ENCODE peak calls at places on chromosomes 5 and 9, in four cellular contexts. W is GF-D8, K is esophagus squamous epithelium, N is GM23248. E is an unnamed sample.

GRCh38 chr5:100260968-100261367 is 274.2 kb upstream of the FAM174A start:
- DNase-seq in K (no peak), W (no peak), N (no peak), E (no peak)

GRCh38 chr5:90503596-90503995 is 25.8 kb downstream of the LYSMD3 start:
- DNase-seq in K (no peak), N (peak; percentile 29), W (no peak), E (no peak)

GRCh38 chr5:96432245-96433065 is 593 bp downstream of the PCSK1 start:
- DNase-seq in N (peak; percentile 37), W (no peak), K (no peak), E (peak; percentile 30)

GRCh38 chr5:87109749-87110148 is 157.9 kb upstream of the RASA1 start:
- DNase-seq in N (no peak), W (no peak), K (no peak), E (no peak)

GRCh38 chr5:1204693-1205242 is 3.4 kb downstream of the SLC6A19 start:
- DNase-seq in W (no peak), K (no peak), N (peak; percentile 56), E (no peak)

GRCh38 chr9:37262410-37262809 is 142.0 kb downstream of the ZCCHC7 start:
- DNase-seq in K (no peak), N (peak; percentile 57), W (no peak), E (peak; percentile 19)

GRCh38 chr9:1536522-1537170 is 478.5 kb upstream of the SMARCA2 start:
- DNase-seq in K (no peak), W (no peak), N (no peak), E (no peak)

GRCh38 chr5:10826971-10827370 is 65.9 kb upstream of the DAP start:
- DNase-seq in K (no peak), N (no peak), W (no peak), E (no peak)

GRCh38 chr9:102855646-102856045 is 139.5 kb upstream of the CYLC2 start:
- DNase-seq in N (no peak), W (no peak), K (no peak), E (no peak)

GRCh38 chr5:168227973-168228615 is 63.4 kb upstream of the WWC1 start:
- DNase-seq in W (no peak), K (no peak), N (peak; percentile 25), E (peak; percentile 49)

GRCh38 chr5:158898185-158899177 is 201.2 kb downstream of the EBF1 start:
- DNase-seq in W (no peak), N (peak; percentile 17), K (no peak), E (no peak)

GRCh38 chr9:91837982-91838731 is 111.9 kb downstream of the ROR2 start:
- DNase-seq in W (no peak), N (peak; percentile 46), K (no peak), E (peak; percentile 38)

GRCh38 chr5:28729067-28729466 is 1690.7 kb upstream of the CDH9 start:
- DNase-seq in N (no peak), K (no peak), W (no peak), E (no peak)

GRCh38 chr9:93810028-93810971 is 144.9 kb downstream of the BARX1 start:
- DNase-seq in K (no peak), N (no peak), W (no peak), E (peak; percentile 15)

GRCh38 chr5:134551891-134552290 is 26.4 kb downstream of the JADE2 start:
- DNase-seq in W (no peak), K (no peak), N (peak; percentile 47), E (no peak)

GRCh38 chr5:94777163-94777885 is 158.9 kb downstream of the SLF1 start:
- DNase-seq in N (peak; percentile 14), K (no peak), W (no peak), E (no peak)

GRCh38 chr9:21873540-21874221 is 71.2 kb downstream of the MTAP start:
- DNase-seq in W (no peak), K (no peak), N (peak; percentile 54), E (peak; percentile 39)

GRCh38 chr5:1881731-1882336 is 891 bp downstream of the IRX4 start:
- DNase-seq in N (no peak), K (no peak), W (no peak), E (no peak)

GRCh38 chr5:34709861-34710673 is 53.9 kb downstream of the RAI14 start:
- DNase-seq in W (no peak), K (no peak), N (peak; percentile 76), E (peak; percentile 26)

GRCh38 chr5:56422060-56422762 is 189.1 kb upstream of the ANKRD55 start:
- DNase-seq in N (no peak), K (no peak), W (no peak), E (no peak)

GRCh38 chr9:124363326-124364096 is 51.7 kb downstream of the PSMB7 start:
- DNase-seq in N (no peak), W (no peak), K (no peak), E (no peak)

GRCh38 chr9:95313010-95313498 is 4.5 kb downstream of the FANCC start:
- DNase-seq in K (no peak), N (peak; percentile 77), W (peak; percentile 33), E (peak; percentile 82)

GRCh38 chr5:177496111-177497010 is 1.0 kb downstream of the PDLIM7 start:
- DNase-seq in N (peak; percentile 96), W (no peak), K (no peak), E (peak; percentile 88)

GRCh38 chr5:118681655-118682054 is 306.7 kb downstream of the DTWD2 start:
- DNase-seq in K (no peak), W (no peak), N (no peak), E (no peak)

GRCh38 chr5:33313150-33313549 is 127.6 kb upstream of the TARS1 start:
- DNase-seq in N (peak; percentile 92), W (no peak), K (no peak), E (peak; percentile 17)